ENCODE peak calls at places on chromosomes 16 and 17, in seven cellular contexts. X is K562, U is SK-N-SH, T is GM12891, S is HepG2, K is H1, N is GM12892. P is an unnamed sample.

GRCh38 chr16:75491876-75492275 is 3.4 kb downstream of the CHST6 start:
- DNase-seq in X (no peak), U (peak; percentile 92), T (no peak), S (no peak), K (no peak), N (no peak), P (no peak)

GRCh38 chr16:13962232-13962631 is 42.3 kb downstream of the ERCC4 start:
- DNase-seq in X (no peak), U (no peak), T (no peak), S (no peak), K (no peak), N (no peak), P (no peak)

GRCh38 chr16:31493506-31494125 is 10.7 kb downstream of the SLC5A2 start:
- DNase-seq in X (no peak), U (no peak), T (no peak), S (no peak), K (no peak), N (no peak), P (no peak)

GRCh38 chr17:36791961-36792475 is 145.3 kb upstream of the LHX1 start:
- DNase-seq in X (no peak), U (peak; percentile 68), T (no peak), S (no peak), K (no peak), N (no peak), P (no peak)

GRCh38 chr16:89845417-89845816 is 17.1 kb downstream of the SPIRE2 start:
- DNase-seq in X (no peak), U (no peak), T (no peak), S (no peak), K (no peak), N (peak; percentile 54), P (no peak)

GRCh38 chr16:87127061-87127765 is 190.0 kb downstream of the C16orf95 start:
- DNase-seq in X (no peak), U (no peak), T (no peak), S (no peak), K (no peak), N (no peak), P (no peak)

GRCh38 chr17:81076097-81076754 is 41.3 kb downstream of the BAIAP2 start:
- DNase-seq in X (no peak), U (peak; percentile 93), T (no peak), S (no peak), K (no peak), N (no peak), P (no peak)

GRCh38 chr16:28321700-28322411 is 29.5 kb downstream of the SBK1 start:
- DNase-seq in X (peak; percentile 57), U (peak; percentile 80), T (peak; percentile 69), S (peak; percentile 32), K (no peak), N (peak; percentile 55), P (no peak)

GRCh38 chr16:68227850-68228553 is 7.9 kb downstream of the ESRP2 start:
- DNase-seq in X (no peak), U (no peak), T (no peak), S (no peak), K (no peak), N (no peak), P (no peak)

GRCh38 chr16:29307598-29308507 is 98.7 kb downstream of the NPIPB11 start:
- DNase-seq in X (no peak), U (no peak), T (no peak), S (peak; percentile 58), K (no peak), N (no peak), P (no peak)

GRCh38 chr17:142102-142661 is 4.8 kb downstream of the SCGB1C2 start:
- DNase-seq in X (no peak), U (peak; percentile 84), T (no peak), S (peak; percentile 20), K (no peak), N (no peak), P (no peak)

GRCh38 chr17:16349461-16349860 is 3.8 kb downstream of the CENPV start:
- DNase-seq in X (no peak), U (no peak), T (no peak), S (no peak), K (no peak), N (no peak), P (no peak)

GRCh38 chr17:28187931-28188330 is 131.1 kb upstream of the TMEM97 start:
- DNase-seq in X (no peak), U (no peak), T (no peak), S (no peak), K (no peak), N (no peak), P (no peak)

GRCh38 chr16:69535123-69536050 is 30.4 kb upstream of the NFAT5 start:
- DNase-seq in X (no peak), U (no peak), T (no peak), S (no peak), K (no peak), N (no peak), P (no peak)

GRCh38 chr17:21573961-21574610 is 118.2 kb upstream of the KCNJ18 start:
- DNase-seq in X (no peak), U (peak; percentile 81), T (no peak), S (no peak), K (no peak), N (no peak), P (no peak)

GRCh38 chr17:79834575-79835469 is 4.4 kb downstream of the CBX4 start:
- DNase-seq in X (peak; percentile 53), U (peak; percentile 84), T (no peak), S (no peak), K (no peak), N (no peak), P (no peak)

GRCh38 chr17:61926831-61927210 is 961 bp downstream of the INTS2 start:
- DNase-seq in X (peak; percentile 27), U (no peak), T (no peak), S (no peak), K (no peak), N (no peak), P (no peak)

GRCh38 chr17:22373911-22374310 is 681.6 kb downstream of the KCNJ18 start:
- DNase-seq in X (no peak), U (no peak), T (no peak), S (no peak), K (no peak), N (no peak), P (no peak)

GRCh38 chr16:31188450-31189411 is 8.8 kb downstream of the FUS start:
- DNase-seq in X (no peak), U (no peak), T (no peak), S (no peak), K (no peak), N (no peak), P (no peak)

GRCh38 chr17:15273141-15273793 is 8.1 kb upstream of the PMP22 start:
- DNase-seq in X (no peak), U (no peak), T (no peak), S (no peak), K (no peak), N (no peak), P (no peak)

GRCh38 chr17:8289103-8289397 is 580 bp downstream of the RANGRF start:
- DNase-seq in X (no peak), U (no peak), T (no peak), S (no peak), K (no peak), N (no peak), P (no peak)
- TF ChIP-seq TAF1 in X (no peak), U (no peak), T (no peak), S (no peak), K (peak; percentile 4), N (no peak), P (no peak)

DNA sequence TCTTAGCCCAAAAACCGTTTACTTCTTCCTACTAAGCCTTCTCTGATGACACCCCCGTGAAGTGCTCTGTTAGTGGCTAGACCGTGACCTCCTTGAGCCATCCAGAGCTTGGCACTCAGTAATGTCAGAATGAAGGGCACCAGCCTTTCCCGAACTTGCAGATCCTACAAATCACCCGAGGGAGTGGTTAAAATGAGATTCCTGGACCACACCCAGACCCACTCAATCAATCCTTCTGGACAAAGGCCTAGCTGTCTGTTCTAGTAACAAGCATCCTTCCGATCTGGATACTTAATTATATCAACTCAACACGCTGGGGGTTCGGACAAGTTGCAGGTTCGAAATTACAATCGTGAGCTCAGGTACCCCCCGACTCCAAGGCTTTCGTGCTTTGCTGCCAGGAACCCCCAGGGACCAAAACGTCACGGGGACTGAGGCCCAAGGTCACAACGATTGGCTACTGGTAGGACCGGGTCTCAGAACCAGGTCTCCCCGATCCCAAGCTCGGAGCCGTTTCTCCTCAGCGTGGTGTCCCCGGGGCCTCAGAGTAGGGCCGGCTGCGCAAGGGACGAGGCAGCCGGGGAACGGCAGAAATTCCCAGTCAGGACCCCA is 549 bp downstream of the CIAPIN1 start:
- DNase-seq in X (peak; percentile 57), U (peak; percentile 37), T (peak; percentile 41), S (no peak), K (no peak), N (peak; percentile 33), P (no peak)
- TF ChIP-seq TAF1 in X (no peak), U (no peak), T (no peak), S (no peak), K (no peak), N (no peak), P (no peak)

GRCh38 chr16:82300374-82300936 is 130.4 kb upstream of the MPHOSPH6 start:
- DNase-seq in X (no peak), U (no peak), T (no peak), S (no peak), K (no peak), N (no peak), P (no peak)

GRCh38 chr16:82294874-82295273 is 124.8 kb upstream of the MPHOSPH6 start:
- DNase-seq in X (no peak), U (no peak), T (no peak), S (no peak), K (no peak), N (no peak), P (no peak)

GRCh38 chr16:82295306-82296201 is 125.5 kb upstream of the MPHOSPH6 start:
- DNase-seq in X (no peak), U (no peak), T (no peak), S (no peak), K (no peak), N (no peak), P (no peak)

GRCh38 chr16:82301108-82301755 is 131.2 kb upstream of the MPHOSPH6 start:
- DNase-seq in X (no peak), U (no peak), T (no peak), S (no peak), K (no peak), N (no peak), P (no peak)

GRCh38 chr16:82298472-82298871 is 128.4 kb upstream of the MPHOSPH6 start:
- DNase-seq in X (no peak), U (no peak), T (no peak), S (no peak), K (no peak), N (no peak), P (no peak)
- TF ChIP-seq TAF1 in X (no peak), U (no peak), T (no peak), S (no peak), K (no peak), N (no peak), P (no peak)

GRCh38 chr16:80689487-80689886 is 114.9 kb downstream of the CDYL2 start:
- DNase-seq in X (no peak), U (no peak), T (no peak), S (no peak), K (no peak), N (no peak), P (no peak)

GRCh38 chr16:80684906-80685305 is 119.5 kb downstream of the CDYL2 start:
- DNase-seq in X (no peak), U (no peak), T (no peak), S (no peak), K (no peak), N (no peak), P (no peak)

GRCh38 chr16:80691111-80691761 is 113.2 kb downstream of the CDYL2 start:
- DNase-seq in X (no peak), U (no peak), T (no peak), S (no peak), K (no peak), N (no peak), P (no peak)

GRCh38 chr16:80684136-80684765 is 120.1 kb downstream of the CDYL2 start:
- DNase-seq in X (no peak), U (no peak), T (no peak), S (no peak), K (no peak), N (no peak), P (no peak)

GRCh38 chr16:80687606-80688005 is 116.8 kb downstream of the CDYL2 start:
- DNase-seq in X (no peak), U (no peak), T (no peak), S (no peak), K (no peak), N (no peak), P (no peak)
- TF ChIP-seq TAF1 in X (no peak), U (no peak), T (no peak), S (no peak), K (no peak), N (no peak), P (no peak)

P was measured in GM12878.